ENCODE peak calls at places on chromosome 2, in five cellular contexts. I is NCI-H2081; H is foreskin melanocyte; U is activated naive CD8-positive, alpha-beta T cell treated with anti-CD3 and anti-CD28 coated beads, Interleukin-2, amount 50 U/mL, for 24 hours; Z is Caco-2. C is an unnamed sample.

GRCh38 chr2:63903003-63903402 is 61.3 kb downstream of the UGP2 start:
- DNase-seq in Z (no peak), U (no peak), I (no peak), H (no peak), C (no peak)

GRCh38 chr2:110770308-110770695 is 37.9 kb downstream of the ACOXL start:
- DNase-seq in Z (no peak), U (no peak), I (peak; percentile 62), H (no peak), C (no peak)

GRCh38 chr2:232418466-232419244 is 12.0 kb downstream of the ALPG start:
- DNase-seq in U (peak; percentile 48), I (no peak), Z (no peak), H (no peak), C (no peak)

GRCh38 chr2:215702116-215702905 is 266.4 kb upstream of the FN1 start:
- DNase-seq in H (no peak), I (no peak), Z (no peak), U (no peak), C (no peak)

GRCh38 chr2:44596537-44597320 is 235.0 kb downstream of the CAMKMT start:
- DNase-seq in I (no peak), Z (no peak), U (no peak), H (no peak), C (no peak)

GRCh38 chr2:47310801-47311560 is 92.0 kb upstream of the MSH2 start:
- DNase-seq in U (no peak), H (peak; percentile 73), I (no peak), Z (no peak), C (no peak)

GRCh38 chr2:172021955-172022354 is 22.2 kb downstream of the METAP1D start:
- DNase-seq in Z (no peak), U (no peak), H (peak; percentile 30), I (no peak), C (no peak)

GRCh38 chr2:61898810-61899209 is 6.7 kb upstream of the COMMD1 start:
- DNase-seq in Z (no peak), U (no peak), H (peak; percentile 23), I (peak; percentile 24), C (no peak)

GRCh38 chr2:41475959-41476358 is 571.9 kb upstream of the PKDCC start:
- DNase-seq in H (no peak), I (no peak), U (no peak), Z (no peak), C (no peak)

GRCh38 chr2:206282746-206283145 is 8.3 kb downstream of the ZDBF2 start:
- DNase-seq in U (no peak), H (peak; percentile 61), Z (no peak), I (no peak), C (no peak)

GRCh38 chr2:231614559-231615057 is 21.9 kb downstream of the TEX44 start:
- DNase-seq in I (no peak), H (no peak), U (peak; percentile 75), Z (no peak), C (no peak)

GRCh38 chr2:231613655-231614558 is 21.2 kb downstream of the TEX44 start:
- DNase-seq in H (peak; percentile 87), I (no peak), Z (peak; percentile 91), U (peak; percentile 92), C (peak; percentile 93)

GRCh38 chr2:174124171-174124570 is 124.2 kb downstream of the OLA1 start:
- DNase-seq in H (no peak), Z (no peak), I (peak; percentile 37), U (no peak), C (no peak)

GRCh38 chr2:143177081-143177786 is 48.0 kb downstream of the ARHGAP15 start:
- DNase-seq in Z (no peak), U (no peak), H (no peak), I (no peak), C (no peak)

GRCh38 chr2:133077259-133077822 is 407.3 kb upstream of the LYPD1 start:
- DNase-seq in H (no peak), I (no peak), U (no peak), Z (no peak), C (no peak)

GRCh38 chr2:73961823-73962615 is 22.7 kb upstream of the TET3 start:
- DNase-seq in I (no peak), Z (no peak), U (no peak), H (no peak), C (no peak)

GRCh38 chr2:223734346-223734745 is 103.0 kb downstream of the AP1S3 start:
- DNase-seq in H (no peak), Z (no peak), I (no peak), U (no peak), C (no peak)

GRCh38 chr2:71829008-71829407 is 318.7 kb downstream of the CYP26B1 start:
- DNase-seq in I (no peak), H (no peak), U (no peak), Z (no peak), C (no peak)

GRCh38 chr2:211879323-211879722 is 659.3 kb downstream of the ERBB4 start:
- DNase-seq in H (peak; percentile 18), U (no peak), I (no peak), Z (no peak), C (no peak)

C was measured in HuH-7.